ENCODE peak calls at places on chromosomes 6 and 20, in four cellular contexts. C, E, B and I are unnamed samples. For H3K9me3, the result is how much of the 10 kb centered on the place peaks cover.

GRCh38 chr6:21856096-21856825 is 262.7 kb downstream of the SOX4 start:
- DNase-seq in B (peak), C (no peak), E (no peak), I (no peak)

GRCh38 chr6:6315660-6316059 is 4.8 kb downstream of the F13A1 start:
- DNase-seq in E (no peak), B (peak), C (no peak), I (peak)

GRCh38 chr6:105867280-105867679 is 218.9 kb upstream of the PRDM1 start:
- DNase-seq in C (no peak), E (no peak), B (no peak), I (no peak)

GRCh38 chr20:45484676-45485075 is 15.1 kb downstream of the WFDC2 start:
- DNase-seq in B (no peak), E (no peak), C (no peak), I (no peak)

GRCh38 chr6:63565058-63565726 is 7.1 kb upstream of the LOC128125822 start:
- DNase-seq in B (no peak), C (no peak), E (no peak), I (peak)

GRCh38 chr6:23533954-23534725 is 591.9 kb upstream of the NRSN1 start:
- DNase-seq in C (no peak), E (no peak), B (no peak), I (no peak)

GRCh38 chr6:80520195-80520594 is 413.7 kb downstream of the BCKDHB start:
- DNase-seq in C (no peak), E (no peak), B (peak), I (no peak)

GRCh38 chr6:33290459-33290858 is 1.1 kb downstream of the PFDN6 start:
- DNase-seq in C (no peak), B (no peak), E (no peak), I (no peak)

GRCh38 chr20:38973546-38974120 is 11.5 kb downstream of the DHX35 start:
- DNase-seq in C (no peak), E (no peak), B (peak), I (no peak)

GRCh38 chr6:8743146-8743745 is 307.9 kb upstream of the SLC35B3 start:
- DNase-seq in C (no peak), B (no peak), E (no peak), I (no peak)

GRCh38 chr20:25054995-25055629 is 2.8 kb downstream of the ACSS1 start:
- DNase-seq in B (peak), C (no peak), E (no peak), I (no peak)

GRCh38 chr20:19936801-19937583 is 80.2 kb upstream of the NAA20 start:
- DNase-seq in B (no peak), C (no peak), E (no peak), I (no peak)

GRCh38 chr20:61646453-61646852 is 394.4 kb downstream of the CDH4 start:
- DNase-seq in C (no peak), B (no peak), E (no peak), I (no peak)

GRCh38 chr6:20575691-20576451 is 41.6 kb downstream of the CDKAL1 start:
- DNase-seq in C (no peak), B (no peak), E (no peak), I (no peak)

GRCh38 chr6:63882208-63882607 is 246.6 kb downstream of the PHF3 start:
- DNase-seq in C (no peak), E (no peak), B (no peak), I (no peak)

GRCh38 chr6:129593233-129593564 is 116.8 kb downstream of the ARHGAP18 start:
- DNase-seq in E (no peak), B (peak), C (no peak), I (no peak)

GRCh38 chr6:29589423-29590048 is 4.6 kb downstream of the OR2H2 start:
- DNase-seq in C (peak), E (peak), B (peak), I (peak)

GRCh38 chr20:53534037-53534436 is 59.6 kb downstream of the ZNF217 start:
- DNase-seq in B (no peak), C (no peak), E (no peak), I (no peak)

GRCh38 chr6:24441599-24441904 is 38.8 kb downstream of the MRS2 start:
- DNase-seq in C (no peak), E (no peak), B (no peak), I (no peak)

GRCh38 chr6:53199765-53200164 is 51.1 kb upstream of the GCM1 start:
- DNase-seq in B (no peak), C (no peak), E (no peak), I (no peak)

DNA sequence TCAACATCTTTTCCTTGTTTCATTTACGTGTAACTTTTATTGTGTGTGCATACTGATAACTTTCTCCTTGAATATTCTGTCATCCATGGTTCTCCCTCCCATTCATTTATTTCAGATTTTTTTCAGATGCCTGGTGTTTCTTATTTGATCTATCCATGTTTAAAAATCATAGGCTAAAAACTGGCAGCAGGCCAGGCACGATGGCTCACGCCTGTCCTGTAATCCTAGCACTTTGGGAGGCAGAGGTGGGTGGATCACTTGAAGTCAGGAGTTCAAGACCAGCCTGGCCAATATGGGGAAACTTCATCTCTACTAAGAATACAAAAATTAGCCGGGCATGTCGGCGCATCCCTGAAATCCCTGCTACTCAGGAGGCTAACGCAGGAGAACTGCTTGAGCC is 31.1 kb downstream of the ABT1 start:
- DNase-seq in B (no peak), C (no peak), E (no peak), I (no peak)
- H3K9me3 ChIP-seq in B (under half), C (under half), E (under half), I (under half)

GRCh38 chr6:89272611-89273010 is 42.5 kb downstream of the GABRR2 start:
- DNase-seq in B (no peak), E (no peak), C (no peak), I (no peak)
- H3K27ac ChIP-seq in B (no peak), E (no peak), C (no peak), I (no peak)

GRCh38 chr20:31560900-31561598 is 44.0 kb upstream of the ID1 start:
- DNase-seq in B (peak), C (no peak), E (no peak), I (peak)
- H3K4me3 ChIP-seq in B (no peak), C (no peak), E (no peak), I (no peak)

DNA sequence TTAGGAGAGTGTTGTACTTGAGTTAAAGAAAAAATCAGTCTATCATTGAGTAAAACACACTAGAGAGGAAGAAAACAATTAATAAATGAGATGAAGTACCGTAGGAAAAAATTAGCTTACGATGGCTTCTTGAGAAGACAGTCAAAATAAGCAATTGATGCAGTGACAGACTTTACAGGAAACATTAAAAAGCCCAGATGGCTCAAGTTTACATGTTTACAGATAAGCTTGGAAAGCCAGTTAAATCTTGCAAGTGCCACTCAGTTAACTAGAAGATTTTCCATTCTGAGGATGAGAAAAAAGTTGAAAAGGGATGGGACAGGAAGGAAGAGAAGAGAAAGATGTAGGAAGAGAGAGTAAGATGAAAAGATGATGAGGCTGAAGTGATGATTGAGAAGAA is 288.8 kb upstream of the FERMT1 start:
- DNase-seq in C (no peak), B (no peak), E (no peak), I (no peak)
- H3K9me3 ChIP-seq in C (under half), B (under half), E (under half), I (under half)

DNA sequence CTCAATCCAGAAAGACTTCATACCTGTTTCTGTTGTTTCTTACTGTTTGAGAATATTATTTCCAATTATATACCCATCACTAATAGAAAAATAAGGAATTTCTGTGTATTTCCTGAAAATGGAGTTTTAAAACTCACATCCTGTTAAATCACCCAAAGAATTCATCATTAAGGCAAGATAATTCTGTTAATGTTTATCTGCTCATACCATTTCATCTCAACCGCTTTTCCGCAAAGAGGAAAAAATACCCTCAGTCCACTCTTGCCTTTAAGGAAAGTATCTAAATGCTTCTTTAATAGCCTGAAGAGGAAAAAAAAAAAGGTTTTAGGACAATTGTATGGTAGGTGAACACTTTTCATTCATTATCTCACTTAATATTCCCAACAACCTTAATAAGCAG is 7.3 kb downstream of the TPMT start:
- DNase-seq in C (no peak), E (no peak), B (no peak), I (no peak)
- H3K27ac ChIP-seq in C (no peak), E (no peak), B (peak), I (peak)

DNA sequence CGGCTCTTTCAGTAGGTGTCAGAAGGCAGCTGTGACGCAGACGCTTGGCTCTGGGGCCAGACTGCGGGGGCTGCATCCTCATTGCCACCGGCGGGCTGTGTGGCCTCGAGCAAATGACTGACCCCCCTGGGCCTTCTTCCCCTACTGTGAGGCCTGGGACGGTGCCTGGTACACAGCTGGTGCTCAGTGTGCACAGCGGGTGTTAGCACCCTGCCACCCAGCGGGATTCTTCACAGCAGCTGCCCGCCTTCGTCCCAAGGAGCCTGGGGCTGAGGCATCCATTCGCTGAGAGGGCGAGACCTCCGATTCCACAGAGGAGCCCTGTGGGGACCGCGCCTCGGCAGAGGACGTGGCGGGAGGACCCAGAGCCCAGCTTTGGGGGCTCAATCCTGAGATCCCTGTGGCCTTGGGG is 10.6 kb downstream of the SLCO4A1 start:
- DNase-seq in C (no peak), E (no peak), B (no peak), I (no peak)
- H3K4me3 ChIP-seq in C (no peak), E (no peak), B (no peak), I (no peak)

DNA sequence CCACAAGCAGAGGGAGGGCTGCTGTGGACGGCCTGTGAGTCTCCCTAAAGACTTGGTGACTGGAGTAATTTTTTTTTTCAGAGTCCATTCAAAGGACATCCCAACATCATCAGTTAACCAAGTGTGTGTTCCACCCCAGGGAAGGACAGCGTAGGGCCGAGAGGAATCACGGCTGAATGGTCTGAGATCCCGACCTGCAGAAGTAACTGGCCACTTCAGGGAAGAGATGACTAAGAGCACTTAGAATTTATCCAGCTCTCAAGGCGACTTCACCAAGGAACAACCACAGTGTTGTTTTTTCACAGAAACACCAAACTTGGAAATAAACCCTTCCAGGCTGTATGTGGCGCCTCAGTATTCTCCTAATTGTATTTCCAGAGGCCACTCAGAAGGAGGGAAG is 231.6 kb downstream of the FNDC1 start:
- DNase-seq in E (no peak), B (no peak), C (no peak), I (no peak)
- H3K9me3 ChIP-seq in E (under half), B (under half), C (under half), I (under half)

DNA sequence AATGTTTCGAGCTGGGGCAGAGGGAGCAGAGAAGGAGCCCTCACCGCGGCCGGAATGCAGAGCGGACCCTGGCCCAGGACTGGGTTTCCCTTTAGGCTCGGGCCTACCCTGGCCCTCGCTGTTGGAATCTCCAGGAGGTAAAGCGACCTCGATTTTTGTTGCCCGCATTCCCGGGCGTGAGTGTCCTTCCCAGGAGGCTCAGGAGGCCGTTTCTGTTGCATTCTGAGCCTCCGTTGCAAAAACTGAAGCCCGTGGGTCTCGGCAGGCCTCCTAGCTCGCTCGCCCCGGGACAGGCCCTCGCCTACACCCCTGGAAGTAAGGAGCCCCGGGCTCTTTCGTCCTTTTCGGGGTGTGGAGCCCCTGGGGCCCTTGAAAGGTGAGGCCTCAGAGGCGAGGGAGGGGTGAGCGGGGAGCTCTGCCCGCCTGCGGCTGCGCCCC is 2.2 kb downstream of the NR2E1 start:
- DNase-seq in E (no peak), B (no peak), C (no peak), I (no peak)
- H3K27ac ChIP-seq in E (no peak), B (no peak), C (no peak), I (no peak)

GRCh38 chr6:152372945-152373344 is 264.2 kb downstream of the SYNE1 start:
- DNase-seq in B (no peak), C (no peak), E (no peak), I (no peak)

GRCh38 chr6:152375200-152375599 is 262.0 kb downstream of the SYNE1 start:
- DNase-seq in E (no peak), B (no peak), C (no peak), I (no peak)

GRCh38 chr6:152380993-152381898 is 255.9 kb downstream of the SYNE1 start:
- DNase-seq in E (peak), C (peak), B (peak), I (peak)

GRCh38 chr6:152380351-152380767 is 256.8 kb downstream of the SYNE1 start:
- DNase-seq in B (peak), E (no peak), C (no peak), I (peak)

GRCh38 chr6:152378154-152378553 is 259.0 kb downstream of the SYNE1 start:
- DNase-seq in E (no peak), C (no peak), B (no peak), I (no peak)
- H3K4me3 ChIP-seq in E (no peak), C (no peak), B (peak), I (no peak)